ENCODE peak calls at places on chromosomes 12 and 14, in seven cellular contexts. R is endothelial cell; O is naive thymus-derived CD8-positive, alpha-beta T cell; K is stimulated activated naive CD8-positive, alpha-beta T cell treated with anti-CD3 and anti-CD28 coated beads, Interleukin-15, Interleukin-2, amounts not matched to agents 100 U/mL and 50 U/mL, for 24 hours; N is LoVo; B is A549; L is activated T-cell treated with anti-CD3 and anti-CD28 coated beads, Interleukin-2, amount 50 U/mL, for 1 hour. Z is an unnamed sample.

GRCh38 chr12:120697344-120697743 is 10.4 kb downstream of the MLEC start:
- DNase-seq in R (no peak), O (no peak), K (no peak), N (no peak), B (no peak), L (no peak), Z (no peak)

GRCh38 chr14:103113303-103113702 is 10.0 kb upstream of the TNFAIP2 start:
- DNase-seq in R (no peak), O (no peak), K (no peak), N (no peak), B (no peak), L (no peak), Z (no peak)

GRCh38 chr14:92924247-92924646 is 1.3 kb downstream of the CHGA start:
- DNase-seq in R (no peak), O (no peak), K (no peak), N (no peak), B (no peak), L (no peak), Z (no peak)

GRCh38 chr12:43396671-43397070 is 155.3 kb downstream of the ADAMTS20 start:
- DNase-seq in R (no peak), O (no peak), K (no peak), N (no peak), B (no peak), L (no peak), Z (no peak)

GRCh38 chr14:106094654-106095189 is 568.3 kb downstream of the TMEM121 start:
- DNase-seq in R (no peak), O (peak; percentile 27), K (peak; percentile 97), N (no peak), B (peak; percentile 48), L (no peak), Z (peak; percentile 45)

GRCh38 chr12:116582610-116583009 is 23.4 kb downstream of the MAP1LC3B2 start:
- DNase-seq in R (no peak), O (no peak), K (no peak), N (no peak), B (no peak), L (no peak), Z (no peak)

GRCh38 chr12:49059385-49060232 is 985 bp downstream of the KMT2D start:
- DNase-seq in R (peak; percentile 59), O (peak; percentile 30), K (peak; percentile 45), N (no peak), B (peak; percentile 34), L (no peak), Z (peak; percentile 41)

GRCh38 chr14:80954771-80955299 is 586 bp upstream of the TSHR start:
- DNase-seq in R (peak; percentile 83), O (peak; percentile 71), K (peak; percentile 80), N (peak; percentile 75), B (peak; percentile 75), L (peak; percentile 73), Z (peak; percentile 89)

GRCh38 chr14:104389326-104390220 is 190.0 kb upstream of the C14orf180 start:
- DNase-seq in R (no peak), O (peak; percentile 83), K (no peak), N (no peak), B (no peak), L (peak; percentile 55), Z (no peak)

GRCh38 chr12:94263905-94264655 is 115.7 kb downstream of the PLXNC1 start:
- DNase-seq in R (no peak), O (no peak), K (no peak), N (no peak), B (no peak), L (no peak), Z (no peak)

GRCh38 chr14:20560961-20561360 is at the start of gene RNASE9:
- DNase-seq in R (no peak), O (no peak), K (no peak), N (no peak), B (peak; percentile 26), L (no peak), Z (no peak)

Z was measured in ELR.